ENCODE peak calls at places on chromosomes 6 and 20, in six cellular contexts. V is CD8-positive, alpha-beta memory T cell; L is CD4-positive, CD25-positive, alpha-beta regulatory T cell; G is fibroblast of lung; E is vagina; X is right lobe of liver. A is an unnamed sample. For H3K4me1, the result is how much of the 10 kb centered on the place peaks cover.

GRCh38 chr6:37525460-37526357 is 26.0 kb upstream of the CCDC167 start:
- DNase-seq in V (no peak), L (no peak), G (peak), E (no peak), X (no peak), A (no peak)

GRCh38 chr6:68400396-68400795 is 234.7 kb upstream of the ADGRB3 start:
- DNase-seq in V (no peak), L (no peak), G (no peak), E (no peak), X (no peak), A (no peak)

GRCh38 chr6:104957301-104958177 is 632 bp downstream of the LIN28B start:
- DNase-seq in V (no peak), L (no peak), G (no peak), E (no peak), X (no peak), A (no peak)

GRCh38 chr20:8837396-8837795 is 231.5 kb upstream of the PLCB4 start:
- DNase-seq in V (no peak), L (no peak), G (peak), E (no peak), X (no peak), A (no peak)

GRCh38 chr6:167721291-167721690 is 105.4 kb upstream of the AFDN start:
- DNase-seq in V (no peak), L (no peak), G (no peak), E (no peak), X (no peak), A (no peak)

GRCh38 chr6:73156793-73157767 is 68.2 kb downstream of the KHDC1L start:
- DNase-seq in V (no peak), L (no peak), G (no peak), E (no peak), X (no peak), A (no peak)

GRCh38 chr6:81531869-81532561 is 220.5 kb downstream of the TENT5A start:
- DNase-seq in V (no peak), L (no peak), G (peak), E (no peak), X (no peak), A (no peak)

GRCh38 chr6:40950986-40951730 is 87.9 kb downstream of the UNC5CL start:
- DNase-seq in V (no peak), L (no peak), G (peak), E (no peak), X (no peak), A (no peak)

GRCh38 chr20:44683263-44684046 is 31.7 kb upstream of the CCN5 start:
- DNase-seq in V (peak), L (no peak), G (no peak), E (no peak), X (no peak), A (no peak)

GRCh38 chr6:150549577-150550184 is 50.0 kb upstream of the PLEKHG1 start:
- DNase-seq in V (no peak), L (no peak), G (peak), E (no peak), X (no peak), A (no peak)

GRCh38 chr6:89649682-89650081 is 11.1 kb upstream of the LYRM2 start:
- DNase-seq in V (no peak), L (no peak), G (no peak), E (no peak), X (no peak), A (no peak)

GRCh38 chr6:8180327-8181161 is 78.2 kb upstream of the EEF1E1 start:
- DNase-seq in V (no peak), L (no peak), G (peak), E (no peak), X (no peak), A (no peak)

GRCh38 chr6:151387581-151387980 is 3.8 kb downstream of the ZBTB2 start:
- DNase-seq in V (no peak), L (no peak), G (peak), E (no peak), X (no peak), A (no peak)

GRCh38 chr6:157521665-157522335 is 140.8 kb downstream of the ZDHHC14 start:
- DNase-seq in V (no peak), L (no peak), G (no peak), E (no peak), X (no peak), A (no peak)

GRCh38 chr20:48957053-48957481 is 35.6 kb downstream of the ARFGEF2 start:
- DNase-seq in V (no peak), L (no peak), G (no peak), E (no peak), X (no peak), A (no peak)

GRCh38 chr6:166820483-166820882 is 135.9 kb downstream of the RNASET2 start:
- DNase-seq in V (no peak), L (no peak), G (no peak), E (no peak), X (no peak), A (no peak)

GRCh38 chr20:41249371-41249770 is 68.2 kb downstream of the ZHX3 start:
- DNase-seq in V (no peak), L (no peak), G (peak), E (no peak), X (no peak), A (no peak)

GRCh38 chr6:52500268-52501129 is 76.4 kb downstream of the TRAM2 start:
- DNase-seq in V (no peak), L (no peak), G (no peak), E (no peak), X (no peak), A (no peak)
- H3K4me1 ChIP-seq in V (under half), L (under half), G (under half), E (under half), X (under half), A (under half)

GRCh38 chr20:47257771-47258170 is 98.7 kb downstream of the ZMYND8 start:
- DNase-seq in V (no peak), L (no peak), G (no peak), E (no peak), X (no peak), A (no peak)
- H3K4me1 ChIP-seq in V (under half), L (under half), G (under half), E (under half), X (under half), A (under half)

GRCh38 chr20:59035381-59035780 is 3.2 kb upstream of the ATP5F1E start:
- DNase-seq in V (no peak), L (no peak), G (no peak), E (no peak), X (no peak), A (no peak)
- H3K4me1 ChIP-seq in V (under half), L (under half), G (under half), E (under half), X (under half), A (under half)

GRCh38 chr6:113631616-113632015 is 225.5 kb upstream of the MARCKS start:
- DNase-seq in V (no peak), L (no peak), G (peak), E (no peak), X (no peak), A (no peak)

GRCh38 chr6:113630738-113631535 is 226.2 kb upstream of the MARCKS start:
- DNase-seq in V (no peak), L (no peak), G (peak), E (no peak), X (no peak), A (peak)

GRCh38 chr6:113632220-113632864 is 224.8 kb upstream of the MARCKS start:
- DNase-seq in V (no peak), L (no peak), G (peak), E (no peak), X (no peak), A (no peak)

GRCh38 chr6:113629940-113630339 is 227.2 kb upstream of the MARCKS start:
- DNase-seq in V (no peak), L (no peak), G (no peak), E (no peak), X (no peak), A (no peak)

DNA sequence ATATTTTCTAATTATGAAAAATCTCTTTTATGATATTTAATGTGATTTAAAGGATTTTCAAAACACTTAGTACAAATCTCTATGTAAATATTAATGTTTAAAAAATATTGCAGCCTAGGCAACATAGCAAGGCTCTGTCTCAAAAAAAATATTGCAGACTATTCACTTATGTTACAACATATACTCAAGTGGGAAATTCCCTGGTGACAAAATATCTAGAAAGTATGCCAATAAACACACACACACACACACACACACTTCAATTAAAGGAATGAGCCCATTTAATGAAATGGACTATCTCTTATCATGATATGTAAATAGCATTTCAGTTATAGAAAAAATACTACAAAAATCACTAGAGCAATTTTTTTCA is 226.8 kb upstream of the MARCKS start:
- DNase-seq in V (no peak), L (no peak), G (peak), E (no peak), X (no peak), A (no peak)
- H3K4me1 ChIP-seq in V (under half), L (under half), G (under half), E (under half), X (under half), A (under half)

GRCh38 chr20:34363062-34364012 is at the start of gene ITCH:
- DNase-seq in V (peak), L (peak), G (peak), E (no peak), X (peak), A (peak)
- H3K4me1 ChIP-seq in V (under half), L (under half), G (under half), E (half or more), X (under half), A (under half)

A was measured in upper lobe of right lung.